ENCODE peak calls at places on chromosomes 4 and X, in six cellular contexts. One of them, this sample, is unnamed.

GRCh38 chr4:75698162-75698962 is 25.2 kb upstream of the G3BP2 start:
- DNase-seq in naive thymus-derived CD4-positive, alpha-beta T cell: no peak
- DNase-seq in stimulated activated naive CD8-positive, alpha-beta T cell treated with anti-CD3 and anti-CD28 coated beads, Interleukin-15, amount 100 ng/mL, for 72 hours: peak; percentile 16
- DNase-seq in NCI-H510A treated with DMSO at 0.1 percent for 48 hours: no peak
- DNase-seq in fibroblast of lung: no peak
- DNase-seq in stomach: no peak
- DNase-seq in this sample: no peak

GRCh38 chr4:56979674-56980073 is 978 bp downstream of the POLR2B start:
- DNase-seq in naive thymus-derived CD4-positive, alpha-beta T cell: peak; percentile 22
- DNase-seq in stimulated activated naive CD8-positive, alpha-beta T cell treated with anti-CD3 and anti-CD28 coated beads, Interleukin-15, amount 100 ng/mL, for 72 hours: peak; percentile 40
- DNase-seq in NCI-H510A treated with DMSO at 0.1 percent for 48 hours: no peak
- DNase-seq in fibroblast of lung: no peak
- DNase-seq in stomach: no peak
- DNase-seq in this sample: peak; percentile 31

GRCh38 chr4:145709843-145710242 is 29.9 kb downstream of the C4orf51 start:
- DNase-seq in naive thymus-derived CD4-positive, alpha-beta T cell: no peak
- DNase-seq in stimulated activated naive CD8-positive, alpha-beta T cell treated with anti-CD3 and anti-CD28 coated beads, Interleukin-15, amount 100 ng/mL, for 72 hours: no peak
- DNase-seq in NCI-H510A treated with DMSO at 0.1 percent for 48 hours: no peak
- DNase-seq in fibroblast of lung: peak; percentile 97
- DNase-seq in stomach: no peak
- DNase-seq in this sample: no peak

GRCh38 chrX:101347859-101348451 is 587 bp downstream of the TIMM8A start:
- DNase-seq in naive thymus-derived CD4-positive, alpha-beta T cell: no peak
- DNase-seq in stimulated activated naive CD8-positive, alpha-beta T cell treated with anti-CD3 and anti-CD28 coated beads, Interleukin-15, amount 100 ng/mL, for 72 hours: no peak
- DNase-seq in NCI-H510A treated with DMSO at 0.1 percent for 48 hours: no peak
- DNase-seq in fibroblast of lung: peak; percentile 20
- DNase-seq in stomach: no peak
- DNase-seq in this sample: no peak

GRCh38 chrX:11341274-11342256 is 48.4 kb downstream of the AMELX start:
- DNase-seq in naive thymus-derived CD4-positive, alpha-beta T cell: no peak
- DNase-seq in stimulated activated naive CD8-positive, alpha-beta T cell treated with anti-CD3 and anti-CD28 coated beads, Interleukin-15, amount 100 ng/mL, for 72 hours: no peak
- DNase-seq in NCI-H510A treated with DMSO at 0.1 percent for 48 hours: no peak
- DNase-seq in fibroblast of lung: peak; percentile 83
- DNase-seq in stomach: peak; percentile 56
- DNase-seq in this sample: peak; percentile 31

GRCh38 chr4:86822136-86822535 is 27.0 kb downstream of the SLC10A6 start:
- DNase-seq in naive thymus-derived CD4-positive, alpha-beta T cell: no peak
- DNase-seq in stimulated activated naive CD8-positive, alpha-beta T cell treated with anti-CD3 and anti-CD28 coated beads, Interleukin-15, amount 100 ng/mL, for 72 hours: no peak
- DNase-seq in NCI-H510A treated with DMSO at 0.1 percent for 48 hours: no peak
- DNase-seq in fibroblast of lung: peak; percentile 27
- DNase-seq in stomach: no peak
- DNase-seq in this sample: no peak

GRCh38 chr4:119518915-119519410 is 109.6 kb downstream of the PDE5A start:
- DNase-seq in naive thymus-derived CD4-positive, alpha-beta T cell: no peak
- DNase-seq in stimulated activated naive CD8-positive, alpha-beta T cell treated with anti-CD3 and anti-CD28 coated beads, Interleukin-15, amount 100 ng/mL, for 72 hours: no peak
- DNase-seq in NCI-H510A treated with DMSO at 0.1 percent for 48 hours: no peak
- DNase-seq in fibroblast of lung: no peak
- DNase-seq in stomach: no peak
- DNase-seq in this sample: no peak

GRCh38 chrX:142804085-142804484 is 221.6 kb upstream of the SPANXN4 start:
- DNase-seq in naive thymus-derived CD4-positive, alpha-beta T cell: no peak
- DNase-seq in stimulated activated naive CD8-positive, alpha-beta T cell treated with anti-CD3 and anti-CD28 coated beads, Interleukin-15, amount 100 ng/mL, for 72 hours: no peak
- DNase-seq in NCI-H510A treated with DMSO at 0.1 percent for 48 hours: no peak
- DNase-seq in fibroblast of lung: no peak
- DNase-seq in stomach: no peak
- DNase-seq in this sample: no peak

GRCh38 chr4:128682942-128683666 is 126.4 kb upstream of the JADE1 start:
- DNase-seq in naive thymus-derived CD4-positive, alpha-beta T cell: no peak
- DNase-seq in stimulated activated naive CD8-positive, alpha-beta T cell treated with anti-CD3 and anti-CD28 coated beads, Interleukin-15, amount 100 ng/mL, for 72 hours: no peak
- DNase-seq in NCI-H510A treated with DMSO at 0.1 percent for 48 hours: no peak
- DNase-seq in fibroblast of lung: no peak
- DNase-seq in stomach: no peak
- DNase-seq in this sample: no peak

GRCh38 chrX:118603981-118604380 is 108.4 kb downstream of the DOCK11 start:
- DNase-seq in naive thymus-derived CD4-positive, alpha-beta T cell: peak; percentile 24
- DNase-seq in stimulated activated naive CD8-positive, alpha-beta T cell treated with anti-CD3 and anti-CD28 coated beads, Interleukin-15, amount 100 ng/mL, for 72 hours: peak; percentile 7
- DNase-seq in NCI-H510A treated with DMSO at 0.1 percent for 48 hours: peak; percentile 73
- DNase-seq in fibroblast of lung: peak; percentile 44
- DNase-seq in stomach: peak; percentile 36
- DNase-seq in this sample: peak; percentile 26

GRCh38 chr4:41575665-41576064 is 37.7 kb downstream of the LIMCH1 start:
- DNase-seq in naive thymus-derived CD4-positive, alpha-beta T cell: no peak
- DNase-seq in stimulated activated naive CD8-positive, alpha-beta T cell treated with anti-CD3 and anti-CD28 coated beads, Interleukin-15, amount 100 ng/mL, for 72 hours: no peak
- DNase-seq in NCI-H510A treated with DMSO at 0.1 percent for 48 hours: no peak
- DNase-seq in fibroblast of lung: no peak
- DNase-seq in stomach: no peak
- DNase-seq in this sample: no peak

GRCh38 chr4:67288964-67289363 is 256.3 kb downstream of the CENPC start:
- DNase-seq in naive thymus-derived CD4-positive, alpha-beta T cell: no peak
- DNase-seq in stimulated activated naive CD8-positive, alpha-beta T cell treated with anti-CD3 and anti-CD28 coated beads, Interleukin-15, amount 100 ng/mL, for 72 hours: no peak
- DNase-seq in NCI-H510A treated with DMSO at 0.1 percent for 48 hours: peak; percentile 6
- DNase-seq in fibroblast of lung: peak; percentile 1
- DNase-seq in stomach: no peak
- DNase-seq in this sample: no peak